ENCODE peak calls at places on chromosomes 2 and 18, in nine cellular contexts. F is endothelial cell of umbilical vein, V is IMR-90, Z is right lobe of liver, H is H1, W is stomach, N is breast epithelium, Y is HCT116, C is suprapubic skin. X is an unnamed sample.

GRCh38 chr2:218217366-218218309 is 649 bp downstream of the ARPC2 start:
- DNase-seq in F (peak), V (peak), Z (peak), H (peak), W (peak), N (peak), Y (no peak), C (peak), X (peak)

GRCh38 chr2:31233216-31233615 is 736 bp upstream of the EHD3 start:
- DNase-seq in F (no peak), V (no peak), Z (no peak), H (peak), W (no peak), N (no peak), Y (no peak), C (no peak), X (no peak)

GRCh38 chr18:3538456-3538855 is 88.5 kb downstream of the TGIF1 start:
- DNase-seq in F (no peak), V (peak), Z (no peak), H (no peak), W (no peak), N (no peak), Y (no peak), C (no peak), X (no peak)

GRCh38 chr2:133497261-133497893 is 70.9 kb downstream of the NCKAP5 start:
- DNase-seq in F (peak), V (peak), Z (no peak), H (peak), W (no peak), N (peak), Y (no peak), C (no peak), X (no peak)

GRCh38 chr2:36403675-36404230 is 48.2 kb downstream of the CRIM1 start:
- DNase-seq in F (peak), V (peak), Z (no peak), H (no peak), W (no peak), N (no peak), Y (peak), C (no peak), X (peak)

GRCh38 chr2:109537565-109538221 is 76.1 kb downstream of the SEPTIN10 start:
- DNase-seq in F (no peak), V (peak), Z (no peak), H (no peak), W (peak), N (no peak), Y (no peak), C (peak), X (no peak)

GRCh38 chr2:236847538-236848263 is 238.0 kb upstream of the COPS8 start:
- DNase-seq in F (no peak), V (no peak), Z (no peak), H (peak), W (no peak), N (no peak), Y (no peak), C (no peak), X (no peak)

GRCh38 chr2:1591461-1591770 is 152.9 kb downstream of the PXDN start:
- DNase-seq in F (no peak), V (no peak), Z (no peak), H (no peak), W (no peak), N (no peak), Y (no peak), C (no peak), X (no peak)

GRCh38 chr2:230824406-230824978 is 40.2 kb upstream of the ITM2C start:
- DNase-seq in F (peak), V (peak), Z (peak), H (peak), W (peak), N (peak), Y (peak), C (no peak), X (peak)

GRCh38 chr2:217870528-217871011 is 132.2 kb downstream of the TNS1 start:
- DNase-seq in F (no peak), V (no peak), Z (no peak), H (no peak), W (no peak), N (no peak), Y (no peak), C (no peak), X (no peak)

GRCh38 chr2:222301296-222301997 is 2.6 kb upstream of the PAX3 start:
- DNase-seq in F (no peak), V (no peak), Z (no peak), H (peak), W (no peak), N (no peak), Y (no peak), C (no peak), X (no peak)

GRCh38 chr18:55552498-55553189 is 35.3 kb downstream of the TCF4 start:
- DNase-seq in F (no peak), V (peak), Z (no peak), H (no peak), W (no peak), N (no peak), Y (no peak), C (no peak), X (no peak)

GRCh38 chr18:48161201-48161910 is 230.9 kb upstream of the SMAD2 start:
- DNase-seq in F (peak), V (peak), Z (peak), H (peak), W (peak), N (peak), Y (no peak), C (peak), X (peak)

GRCh38 chr2:217784996-217785543 is 217.7 kb downstream of the TNS1 start:
- DNase-seq in F (no peak), V (no peak), Z (no peak), H (no peak), W (no peak), N (no peak), Y (no peak), C (no peak), X (no peak)

GRCh38 chr2:151862688-151863087 is 34.5 kb upstream of the ARL5A start:
- DNase-seq in F (no peak), V (no peak), Z (no peak), H (no peak), W (no peak), N (no peak), Y (no peak), C (no peak), X (no peak)

GRCh38 chr18:5417342-5417741 is 121.8 kb upstream of the ZBTB14 start:
- DNase-seq in F (no peak), V (peak), Z (no peak), H (no peak), W (no peak), N (no peak), Y (no peak), C (no peak), X (no peak)

GRCh38 chr2:106358081-106358480 is 110.1 kb downstream of the RGPD3 start:
- DNase-seq in F (no peak), V (no peak), Z (no peak), H (no peak), W (no peak), N (no peak), Y (no peak), C (no peak), X (no peak)

GRCh38 chr2:27390822-27391679 is 10.5 kb upstream of the ZNF513 start:
- DNase-seq in F (no peak), V (no peak), Z (no peak), H (no peak), W (no peak), N (no peak), Y (no peak), C (no peak), X (no peak)

GRCh38 chr2:218902427-218902826 is 21.8 kb downstream of the WNT10A start:
- DNase-seq in F (no peak), V (no peak), Z (no peak), H (no peak), W (no peak), N (no peak), Y (no peak), C (no peak), X (no peak)

GRCh38 chr2:74491671-74492544 is 7.5 kb downstream of the LBX2 start:
- DNase-seq in F (no peak), V (no peak), Z (peak), H (no peak), W (no peak), N (no peak), Y (no peak), C (no peak), X (no peak)

GRCh38 chr2:8089596-8089995 is 592.3 kb upstream of the ID2 start:
- DNase-seq in F (no peak), V (peak), Z (no peak), H (no peak), W (no peak), N (no peak), Y (no peak), C (no peak), X (no peak)

GRCh38 chr18:26307161-26307773 is 81.0 kb downstream of the TAF4B start:
- DNase-seq in F (peak), V (peak), Z (no peak), H (no peak), W (no peak), N (peak), Y (peak), C (no peak), X (peak)

GRCh38 chr2:231111987-231112386 is 12.9 kb downstream of the HTR2B start:
- DNase-seq in F (no peak), V (peak), Z (no peak), H (no peak), W (no peak), N (no peak), Y (no peak), C (no peak), X (no peak)

GRCh38 chr2:229118336-229118735 is 152.8 kb downstream of the PID1 start:
- DNase-seq in F (no peak), V (no peak), Z (no peak), H (no peak), W (no peak), N (no peak), Y (no peak), C (no peak), X (no peak)

GRCh38 chr2:156430978-156431358 is 5.2 kb upstream of the GPD2 start:
- DNase-seq in F (peak), V (peak), Z (no peak), H (no peak), W (no peak), N (no peak), Y (no peak), C (no peak), X (no peak)

GRCh38 chr2:111972955-111973565 is 74.7 kb downstream of the MERTK start:
- DNase-seq in F (no peak), V (no peak), Z (no peak), H (no peak), W (peak), N (no peak), Y (no peak), C (no peak), X (no peak)

GRCh38 chr2:64624862-64625261 is 28.9 kb downstream of the SERTAD2 start:
- DNase-seq in F (no peak), V (no peak), Z (no peak), H (no peak), W (no peak), N (no peak), Y (no peak), C (no peak), X (no peak)

GRCh38 chr18:4870177-4870773 is 326.8 kb downstream of the AKAIN1 start:
- DNase-seq in F (no peak), V (no peak), Z (no peak), H (no peak), W (no peak), N (no peak), Y (no peak), C (no peak), X (no peak)

GRCh38 chr18:79614211-79615028 is 65.2 kb upstream of the CTDP1 start:
- DNase-seq in F (no peak), V (no peak), Z (peak), H (peak), W (no peak), N (no peak), Y (no peak), C (peak), X (no peak)

GRCh38 chr18:74980669-74981068 is 228.3 kb downstream of the PTGR3 start:
- DNase-seq in F (no peak), V (no peak), Z (no peak), H (no peak), W (no peak), N (no peak), Y (no peak), C (no peak), X (no peak)

GRCh38 chr18:34867520-34867919 is 157.4 kb downstream of the DTNA start:
- DNase-seq in F (peak), V (no peak), Z (no peak), H (peak), W (no peak), N (no peak), Y (peak), C (no peak), X (no peak)

GRCh38 chr2:222364280-222364895 is 60.0 kb upstream of the SGPP2 start:
- DNase-seq in F (peak), V (no peak), Z (no peak), H (no peak), W (no peak), N (no peak), Y (no peak), C (no peak), X (no peak)

GRCh38 chr2:20637147-20637546 is 13.8 kb downstream of the HS1BP3 start:
- DNase-seq in F (no peak), V (no peak), Z (no peak), H (no peak), W (peak), N (peak), Y (no peak), C (no peak), X (no peak)

GRCh38 chr2:212538156-212539144 is at the start of gene ERBB4:
- DNase-seq in F (peak), V (no peak), Z (peak), H (peak), W (peak), N (no peak), Y (no peak), C (peak), X (peak)

GRCh38 chr2:161946489-161947107 is 127.4 kb downstream of the DPP4 start:
- DNase-seq in F (peak), V (peak), Z (no peak), H (no peak), W (no peak), N (no peak), Y (peak), C (no peak), X (no peak)

GRCh38 chr2:16035747-16036745 is 95.7 kb downstream of the MYCN start:
- DNase-seq in F (no peak), V (no peak), Z (no peak), H (no peak), W (no peak), N (no peak), Y (no peak), C (no peak), X (no peak)

GRCh38 chr2:181462032-181462431 is 4.8 kb downstream of the ITGA4 start:
- DNase-seq in F (no peak), V (peak), Z (no peak), H (no peak), W (no peak), N (no peak), Y (no peak), C (no peak), X (no peak)

GRCh38 chr2:181459646-181460045 is 2.5 kb downstream of the ITGA4 start:
- DNase-seq in F (no peak), V (peak), Z (no peak), H (no peak), W (no peak), N (no peak), Y (no peak), C (no peak), X (no peak)

GRCh38 chr2:181463573-181463972 is 6.4 kb downstream of the ITGA4 start:
- DNase-seq in F (no peak), V (no peak), Z (no peak), H (no peak), W (no peak), N (no peak), Y (no peak), C (no peak), X (no peak)

GRCh38 chr2:181458881-181459280 is 1.7 kb downstream of the ITGA4 start:
- DNase-seq in F (no peak), V (no peak), Z (no peak), H (no peak), W (no peak), N (no peak), Y (no peak), C (no peak), X (no peak)

DNA sequence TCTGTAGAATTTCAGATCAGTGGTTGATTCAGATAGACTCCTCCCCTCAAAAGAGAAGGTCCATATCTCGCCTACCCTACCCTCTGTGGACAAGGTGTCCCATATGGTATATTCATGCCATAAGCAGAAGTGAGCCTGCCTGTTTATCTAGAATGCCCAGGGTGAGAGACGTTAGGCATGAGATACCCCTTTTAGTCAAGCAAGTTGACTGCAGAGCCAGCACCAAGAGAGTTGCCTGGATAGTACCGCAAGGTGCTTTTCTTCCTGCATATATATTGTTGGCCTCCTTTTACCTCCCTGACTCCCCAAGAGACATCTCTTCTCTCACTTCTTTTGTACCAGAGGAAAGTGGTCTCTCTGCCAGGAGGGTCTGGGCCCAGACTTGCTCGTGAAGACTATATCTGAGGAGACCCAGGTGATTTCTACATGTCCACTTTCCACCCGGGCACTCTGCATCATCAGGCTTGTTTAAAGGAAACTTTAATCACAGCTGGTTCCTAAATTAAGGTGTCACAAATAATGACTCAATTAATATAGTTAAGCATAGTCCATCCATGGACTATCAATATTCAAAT is 4.0 kb downstream of the ITGA4 start:
- DNase-seq in F (no peak), V (no peak), Z (no peak), H (no peak), W (no peak), N (no peak), Y (no peak), C (no peak), X (no peak)
- TF ChIP-seq POLR2A in F (no peak), V (no peak), Z (no peak), H (no peak), W (no peak), N (no peak), Y (no peak), C (no peak), X (no peak)

GRCh38 chr2:121755237-121756111 is at the start of gene TSN:
- DNase-seq in F (peak), V (peak), Z (peak), H (peak), W (peak), N (peak), Y (peak), C (peak), X (peak)
- TF ChIP-seq POLR2A in F (peak), V (peak), Z (peak), H (peak), W (no peak), N (no peak), Y (no peak), C (peak), X (peak)

DNA sequence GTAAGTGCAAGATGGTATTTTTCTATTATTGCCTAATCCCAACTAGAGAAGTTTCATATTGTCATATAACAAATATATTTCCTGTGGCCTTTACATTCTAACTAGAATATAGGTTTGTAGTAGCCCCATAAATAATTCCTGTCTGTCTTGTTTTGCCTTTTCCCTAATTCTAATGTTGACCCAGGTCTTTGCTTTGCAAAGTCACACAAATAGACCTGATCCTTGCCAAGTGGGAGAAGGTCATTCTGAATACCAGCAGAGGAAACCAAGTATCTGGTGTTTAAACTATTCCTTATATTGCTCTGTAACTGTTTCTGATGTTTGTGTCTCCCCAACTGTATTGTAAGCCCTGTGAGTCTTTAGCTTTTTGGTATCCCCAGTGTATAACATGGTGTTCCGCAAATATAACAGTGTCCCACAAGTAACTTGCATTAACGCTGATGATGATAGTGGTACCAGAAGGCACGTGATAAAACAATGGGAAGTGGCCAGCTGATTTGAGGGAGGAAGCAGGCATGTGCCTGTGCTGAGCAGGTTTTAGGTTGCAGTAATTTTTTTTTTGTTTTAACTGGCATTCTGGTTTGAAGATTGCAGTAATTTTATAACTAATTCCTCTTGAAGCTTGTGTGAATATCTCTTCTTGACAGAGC is 11.1 kb downstream of the HADHB start:
- DNase-seq in F (peak), V (no peak), Z (peak), H (no peak), W (no peak), N (no peak), Y (no peak), C (no peak), X (no peak)
- TF ChIP-seq POLR2A in F (no peak), V (no peak), Z (peak), H (no peak), W (no peak), N (no peak), Y (no peak), C (no peak), X (no peak)

GRCh38 chr2:79100301-79100700 is 12.5 kb upstream of the REG1B start:
- DNase-seq in F (no peak), V (no peak), Z (no peak), H (no peak), W (no peak), N (no peak), Y (no peak), C (no peak), X (no peak)

GRCh38 chr2:79097843-79098242 is 10.1 kb upstream of the REG1B start:
- DNase-seq in F (no peak), V (no peak), Z (no peak), H (no peak), W (no peak), N (no peak), Y (no peak), C (no peak), X (no peak)

GRCh38 chr2:79103199-79103598 is 15.4 kb upstream of the REG1B start:
- DNase-seq in F (no peak), V (no peak), Z (no peak), H (no peak), W (no peak), N (no peak), Y (no peak), C (no peak), X (no peak)

GRCh38 chr2:79101024-79101423 is 13.2 kb upstream of the REG1B start:
- DNase-seq in F (no peak), V (no peak), Z (no peak), H (no peak), W (no peak), N (no peak), Y (no peak), C (no peak), X (no peak)

DNA sequence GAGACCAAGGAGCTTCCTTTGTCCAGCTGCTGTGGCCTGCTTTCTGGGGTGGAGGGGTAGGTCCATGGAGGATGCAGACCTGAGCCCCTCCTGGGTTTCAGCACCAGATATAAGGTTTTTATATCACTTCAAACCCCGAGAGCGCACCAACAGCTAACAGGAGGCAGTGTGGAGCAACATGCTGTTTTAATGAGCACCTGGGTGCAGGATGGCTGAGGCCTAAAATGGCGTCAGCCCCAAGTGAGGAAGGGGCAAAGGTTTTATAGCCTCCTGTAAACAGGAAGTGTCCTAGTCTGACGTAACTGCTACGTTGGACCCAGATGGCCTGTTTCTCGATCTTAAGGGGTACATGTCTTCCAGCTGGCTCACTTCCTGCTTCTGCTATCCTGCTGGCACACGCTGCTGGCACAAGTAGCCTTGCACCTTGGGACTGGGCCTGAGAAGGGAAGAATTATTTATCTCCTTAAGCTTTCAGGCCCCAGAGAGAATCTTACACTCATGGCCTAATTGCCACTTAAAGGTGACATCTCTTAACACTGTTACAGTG is 11.4 kb upstream of the REG1B start:
- DNase-seq in F (no peak), V (no peak), Z (no peak), H (no peak), W (no peak), N (no peak), Y (no peak), C (no peak), X (no peak)
- TF ChIP-seq POLR2A in F (no peak), V (no peak), Z (no peak), H (no peak), W (no peak), N (no peak), Y (no peak), C (no peak), X (no peak)

GRCh38 chr2:189580662-189581353 is at the start of gene SLC40A1:
- DNase-seq in F (peak), V (peak), Z (peak), H (peak), W (peak), N (peak), Y (no peak), C (peak), X (no peak)
- TF ChIP-seq POLR2A in F (peak), V (no peak), Z (peak), H (no peak), W (no peak), N (peak), Y (no peak), C (peak), X (no peak)

GRCh38 chr2:37658682-37659081 is 12.8 kb downstream of the CDC42EP3 start:
- DNase-seq in F (no peak), V (no peak), Z (no peak), H (no peak), W (no peak), N (no peak), Y (no peak), C (no peak), X (no peak)
- TF ChIP-seq POLR2A in F (no peak), V (no peak), Z (no peak), H (no peak), W (no peak), N (no peak), Y (no peak), C (no peak), X (no peak)

X was measured in H54.